ENCODE peak calls at places on chromosomes 16 and 17, in ten cellular contexts. D is Peyer's patch; K is Caco-2; I is A549; T is activated CD8-positive, alpha-beta T cell treated with anti-CD3 and anti-CD28 coated beads for 36 hours; M is GOT3; O is PC-9; P is left kidney; A is psoas muscle; Q is astrocyte of the cerebellum. X is an unnamed sample.

GRCh38 chr16:4624827-4625616 is 396 bp downstream of the MGRN1 start:
- DNase-seq in T (peak), M (peak), P (peak), D (peak), A (peak), Q (no peak), I (no peak), K (peak), O (no peak), X (no peak)

GRCh38 chr16:69773255-69773947 is 11.3 kb downstream of the WWP2 start:
- DNase-seq in P (no peak), T (no peak), I (no peak), D (no peak), A (no peak), K (no peak), O (no peak), Q (no peak), M (no peak), X (no peak)

GRCh38 chr16:1895949-1896675 is 22.1 kb downstream of the HS3ST6 start:
- DNase-seq in I (no peak), P (no peak), Q (no peak), M (no peak), O (no peak), T (no peak), D (no peak), A (no peak), K (no peak), X (peak)

GRCh38 chr16:78639775-78640174 is 540.3 kb downstream of the WWOX start:
- DNase-seq in I (no peak), O (no peak), T (peak), Q (no peak), D (no peak), M (no peak), P (peak), K (no peak), A (no peak), X (no peak)

GRCh38 chr17:67129283-67129682 is 84.9 kb downstream of the CACNG1 start:
- DNase-seq in O (no peak), T (no peak), M (no peak), D (no peak), I (no peak), P (no peak), Q (no peak), K (no peak), A (no peak), X (no peak)

GRCh38 chr17:78137392-78138203 is 7.0 kb downstream of the TMC8 start:
- DNase-seq in I (no peak), D (peak), O (peak), Q (no peak), M (no peak), T (peak), K (peak), A (no peak), P (no peak), X (no peak)

GRCh38 chr16:61792194-61792904 is 243.9 kb downstream of the CDH8 start:
- DNase-seq in D (no peak), P (no peak), Q (peak), M (no peak), K (no peak), A (no peak), T (no peak), O (peak), I (no peak), X (no peak)

GRCh38 chr16:27464663-27465482 is 62.9 kb downstream of the IL21R start:
- DNase-seq in I (no peak), Q (no peak), M (no peak), A (no peak), D (no peak), T (peak), O (no peak), P (no peak), K (no peak), X (no peak)

GRCh38 chr16:63938661-63939060 is 1183.2 kb downstream of the CDH11 start:
- DNase-seq in K (no peak), D (no peak), T (no peak), P (no peak), M (no peak), I (no peak), Q (peak), O (no peak), A (no peak), X (no peak)

GRCh38 chr17:74180336-74180735 is 23.1 kb upstream of the RPL38 start:
- DNase-seq in K (no peak), A (no peak), D (no peak), P (peak), T (no peak), I (no peak), M (no peak), O (no peak), Q (no peak), X (no peak)

GRCh38 chr16:68377667-68378420 is 67.0 kb downstream of the PRMT7 start:
- DNase-seq in D (no peak), Q (peak), A (no peak), I (no peak), K (no peak), T (no peak), M (no peak), O (no peak), P (peak), X (no peak)

GRCh38 chr16:69402448-69402847 is 16.6 kb upstream of the TERF2 start:
- DNase-seq in A (no peak), T (no peak), K (no peak), O (no peak), Q (no peak), I (no peak), D (no peak), M (no peak), P (no peak), X (no peak)

GRCh38 chr17:44000141-44000860 is 4.1 kb upstream of the NAGS start:
- DNase-seq in P (no peak), O (no peak), D (no peak), Q (no peak), I (no peak), T (no peak), M (no peak), K (no peak), A (no peak), X (no peak)

GRCh38 chr16:56938664-56939513 is 6.9 kb downstream of the HERPUD1 start:
- DNase-seq in D (peak), T (peak), M (no peak), Q (no peak), P (no peak), I (no peak), K (no peak), A (no peak), O (no peak), X (no peak)

GRCh38 chr17:2580641-2581040 is 12.8 kb upstream of the PAFAH1B1 start:
- DNase-seq in T (no peak), O (no peak), M (no peak), K (no peak), P (no peak), Q (no peak), D (no peak), A (no peak), I (no peak), X (no peak)

GRCh38 chr17:21372256-21372954 is 3.8 kb upstream of the KCNJ12 start:
- DNase-seq in A (no peak), I (no peak), M (no peak), K (no peak), T (no peak), Q (no peak), P (no peak), O (no peak), D (no peak), X (no peak)

GRCh38 chr16:85436636-85437160 is 176.4 kb upstream of the GSE1 start:
- DNase-seq in M (no peak), P (peak), T (no peak), O (no peak), K (peak), Q (no peak), I (no peak), D (peak), A (no peak), X (no peak)

GRCh38 chr17:9050801-9051401 is 29.6 kb downstream of the NTN1 start:
- DNase-seq in P (no peak), Q (no peak), K (peak), A (no peak), I (peak), D (no peak), M (no peak), T (no peak), O (peak), X (no peak)

GRCh38 chr17:29572691-29573557 is 4.4 kb downstream of the TP53I13 start:
- DNase-seq in D (peak), T (peak), O (peak), Q (no peak), P (peak), I (no peak), K (no peak), A (peak), M (no peak), X (no peak)

GRCh38 chr16:51168755-51169154 is 17.7 kb upstream of the SALL1 start:
- DNase-seq in M (no peak), K (no peak), Q (no peak), I (no peak), D (no peak), P (no peak), A (no peak), T (no peak), O (no peak), X (no peak)

GRCh38 chr16:11312718-11313492 is 31.8 kb upstream of the PRM1 start:
- DNase-seq in P (peak), A (no peak), T (peak), M (no peak), I (peak), O (peak), Q (peak), D (peak), K (peak), X (no peak)

GRCh38 chr17:66964930-66965800 is 658 bp downstream of the CACNG4 start:
- DNase-seq in Q (no peak), T (peak), P (peak), D (no peak), A (no peak), O (no peak), K (peak), M (no peak), I (peak), X (no peak)

GRCh38 chr17:38761612-38762011 is 9.1 kb downstream of the PSMB3 start:
- DNase-seq in A (no peak), O (no peak), Q (no peak), I (peak), D (no peak), P (peak), K (peak), T (peak), M (no peak), X (no peak)

GRCh38 chr16:24736758-24737157 is 7.3 kb downstream of the TNRC6A start:
- DNase-seq in M (no peak), P (no peak), A (no peak), Q (no peak), T (no peak), I (no peak), K (no peak), D (no peak), O (peak), X (no peak)

GRCh38 chr17:57597531-57598453 is 147.3 kb downstream of the CCDC182 start:
- DNase-seq in D (peak), P (peak), K (peak), A (peak), Q (peak), I (peak), T (peak), O (peak), M (peak), X (no peak)

GRCh38 chr17:74671031-74671771 is 41.5 kb downstream of the CD300LF start:
- DNase-seq in D (peak), Q (peak), K (peak), O (no peak), M (peak), T (peak), P (peak), A (peak), I (peak), X (no peak)

GRCh38 chr16:87761020-87761506 is 4.7 kb downstream of the KLHDC4 start:
- DNase-seq in D (no peak), M (no peak), K (no peak), O (no peak), Q (no peak), I (no peak), A (no peak), T (no peak), P (no peak), X (no peak)

GRCh38 chr17:28345420-28346198 is 10.0 kb downstream of the TNFAIP1 start:
- DNase-seq in T (no peak), I (no peak), P (no peak), K (no peak), A (no peak), Q (no peak), O (peak), M (no peak), D (no peak), X (no peak)